ENCODE peak calls at places on chromosomes 4 and X, in seven cellular contexts. One of them, this sample, is unnamed.

GRCh38 chrX:72349190-72349589 is 43.5 kb upstream of the CITED1 start:
- DNase-seq in WTC11: no peak
- DNase-seq in stimulated activated CD8-positive, alpha-beta memory T cell treated with anti-CD3 and anti-CD28 coated beads, Interleukin-7, amount 100 ng/mL, for 4 hours: no peak
- DNase-seq in T1000: no peak
- DNase-seq in activated naive CD4-positive, alpha-beta T cell treated with anti-CD3 and anti-CD28 coated beads, Interleukin-2, amount 50 U/mL, for 72 hours: no peak
- DNase-seq in right atrium auricular region: no peak
- DNase-seq in ovary: no peak
- DNase-seq in this sample: no peak

GRCh38 chr4:10643600-10644425 is 40.8 kb downstream of the CLNK start:
- DNase-seq in T1000: no peak
- DNase-seq in stimulated activated CD8-positive, alpha-beta memory T cell treated with anti-CD3 and anti-CD28 coated beads, Interleukin-7, amount 100 ng/mL, for 4 hours: no peak
- DNase-seq in ovary: no peak
- DNase-seq in right atrium auricular region: no peak
- DNase-seq in WTC11: no peak
- DNase-seq in activated naive CD4-positive, alpha-beta T cell treated with anti-CD3 and anti-CD28 coated beads, Interleukin-2, amount 50 U/mL, for 72 hours: no peak
- DNase-seq in this sample: no peak

GRCh38 chr4:138111462-138112000 is 130.6 kb downstream of the SLC7A11 start:
- DNase-seq in T1000: no peak
- DNase-seq in right atrium auricular region: no peak
- DNase-seq in ovary: no peak
- DNase-seq in activated naive CD4-positive, alpha-beta T cell treated with anti-CD3 and anti-CD28 coated beads, Interleukin-2, amount 50 U/mL, for 72 hours: no peak
- DNase-seq in WTC11: peak
- DNase-seq in stimulated activated CD8-positive, alpha-beta memory T cell treated with anti-CD3 and anti-CD28 coated beads, Interleukin-7, amount 100 ng/mL, for 4 hours: no peak
- DNase-seq in this sample: no peak

GRCh38 chr4:37982736-37983135 is 22.5 kb downstream of the PTTG2 start:
- DNase-seq in WTC11: no peak
- DNase-seq in ovary: no peak
- DNase-seq in stimulated activated CD8-positive, alpha-beta memory T cell treated with anti-CD3 and anti-CD28 coated beads, Interleukin-7, amount 100 ng/mL, for 4 hours: no peak
- DNase-seq in T1000: no peak
- DNase-seq in activated naive CD4-positive, alpha-beta T cell treated with anti-CD3 and anti-CD28 coated beads, Interleukin-2, amount 50 U/mL, for 72 hours: no peak
- DNase-seq in right atrium auricular region: no peak
- DNase-seq in this sample: no peak

GRCh38 chrX:17459008-17459407 is 84.0 kb downstream of the NHS start:
- DNase-seq in ovary: peak
- DNase-seq in right atrium auricular region: no peak
- DNase-seq in stimulated activated CD8-positive, alpha-beta memory T cell treated with anti-CD3 and anti-CD28 coated beads, Interleukin-7, amount 100 ng/mL, for 4 hours: no peak
- DNase-seq in WTC11: no peak
- DNase-seq in activated naive CD4-positive, alpha-beta T cell treated with anti-CD3 and anti-CD28 coated beads, Interleukin-2, amount 50 U/mL, for 72 hours: no peak
- DNase-seq in T1000: no peak
- DNase-seq in this sample: no peak

GRCh38 chr4:149836546-149836945 is 20.9 kb upstream of the IQCM start:
- DNase-seq in WTC11: no peak
- DNase-seq in T1000: no peak
- DNase-seq in ovary: no peak
- DNase-seq in stimulated activated CD8-positive, alpha-beta memory T cell treated with anti-CD3 and anti-CD28 coated beads, Interleukin-7, amount 100 ng/mL, for 4 hours: no peak
- DNase-seq in activated naive CD4-positive, alpha-beta T cell treated with anti-CD3 and anti-CD28 coated beads, Interleukin-2, amount 50 U/mL, for 72 hours: no peak
- DNase-seq in right atrium auricular region: no peak
- DNase-seq in this sample: peak

GRCh38 chr4:123976285-123976684 is 579.7 kb downstream of the SPRY1 start:
- DNase-seq in WTC11: no peak
- DNase-seq in ovary: no peak
- DNase-seq in right atrium auricular region: no peak
- DNase-seq in activated naive CD4-positive, alpha-beta T cell treated with anti-CD3 and anti-CD28 coated beads, Interleukin-2, amount 50 U/mL, for 72 hours: no peak
- DNase-seq in stimulated activated CD8-positive, alpha-beta memory T cell treated with anti-CD3 and anti-CD28 coated beads, Interleukin-7, amount 100 ng/mL, for 4 hours: no peak
- DNase-seq in T1000: no peak
- DNase-seq in this sample: no peak

GRCh38 chrX:136754641-136755040 is 26.1 kb downstream of the ARHGEF6 start:
- DNase-seq in right atrium auricular region: no peak
- DNase-seq in stimulated activated CD8-positive, alpha-beta memory T cell treated with anti-CD3 and anti-CD28 coated beads, Interleukin-7, amount 100 ng/mL, for 4 hours: no peak
- DNase-seq in ovary: no peak
- DNase-seq in T1000: no peak
- DNase-seq in activated naive CD4-positive, alpha-beta T cell treated with anti-CD3 and anti-CD28 coated beads, Interleukin-2, amount 50 U/mL, for 72 hours: no peak
- DNase-seq in WTC11: no peak
- DNase-seq in this sample: no peak

GRCh38 chrX:54776987-54777672 is 20.9 kb downstream of the ITIH6 start:
- DNase-seq in WTC11: no peak
- DNase-seq in activated naive CD4-positive, alpha-beta T cell treated with anti-CD3 and anti-CD28 coated beads, Interleukin-2, amount 50 U/mL, for 72 hours: no peak
- DNase-seq in ovary: no peak
- DNase-seq in stimulated activated CD8-positive, alpha-beta memory T cell treated with anti-CD3 and anti-CD28 coated beads, Interleukin-7, amount 100 ng/mL, for 4 hours: no peak
- DNase-seq in T1000: no peak
- DNase-seq in right atrium auricular region: no peak
- DNase-seq in this sample: no peak

GRCh38 chrX:19875051-19875432 is 12.4 kb downstream of the SH3KBP1 start:
- DNase-seq in T1000: no peak
- DNase-seq in WTC11: no peak
- DNase-seq in activated naive CD4-positive, alpha-beta T cell treated with anti-CD3 and anti-CD28 coated beads, Interleukin-2, amount 50 U/mL, for 72 hours: no peak
- DNase-seq in ovary: no peak
- DNase-seq in right atrium auricular region: no peak
- DNase-seq in stimulated activated CD8-positive, alpha-beta memory T cell treated with anti-CD3 and anti-CD28 coated beads, Interleukin-7, amount 100 ng/mL, for 4 hours: no peak
- DNase-seq in this sample: no peak

GRCh38 chr4:173121044-173121685 is 47.4 kb upstream of the GALNT7 start:
- DNase-seq in WTC11: peak
- DNase-seq in ovary: no peak
- DNase-seq in right atrium auricular region: no peak
- DNase-seq in activated naive CD4-positive, alpha-beta T cell treated with anti-CD3 and anti-CD28 coated beads, Interleukin-2, amount 50 U/mL, for 72 hours: no peak
- DNase-seq in stimulated activated CD8-positive, alpha-beta memory T cell treated with anti-CD3 and anti-CD28 coated beads, Interleukin-7, amount 100 ng/mL, for 4 hours: no peak
- DNase-seq in T1000: no peak
- DNase-seq in this sample: no peak

GRCh38 chr4:10091531-10092181 is 24.9 kb downstream of the WDR1 start:
- DNase-seq in T1000: no peak
- DNase-seq in ovary: no peak
- DNase-seq in activated naive CD4-positive, alpha-beta T cell treated with anti-CD3 and anti-CD28 coated beads, Interleukin-2, amount 50 U/mL, for 72 hours: no peak
- DNase-seq in WTC11: no peak
- DNase-seq in right atrium auricular region: no peak
- DNase-seq in stimulated activated CD8-positive, alpha-beta memory T cell treated with anti-CD3 and anti-CD28 coated beads, Interleukin-7, amount 100 ng/mL, for 4 hours: no peak
- DNase-seq in this sample: no peak

GRCh38 chr4:82785248-82786003 is 13.2 kb downstream of the SCD5 start:
- DNase-seq in right atrium auricular region: peak
- DNase-seq in stimulated activated CD8-positive, alpha-beta memory T cell treated with anti-CD3 and anti-CD28 coated beads, Interleukin-7, amount 100 ng/mL, for 4 hours: no peak
- DNase-seq in activated naive CD4-positive, alpha-beta T cell treated with anti-CD3 and anti-CD28 coated beads, Interleukin-2, amount 50 U/mL, for 72 hours: no peak
- DNase-seq in ovary: no peak
- DNase-seq in T1000: no peak
- DNase-seq in WTC11: no peak
- DNase-seq in this sample: peak

GRCh38 chrX:45771560-45772340 is 571.1 kb upstream of the DIPK2B start:
- DNase-seq in right atrium auricular region: no peak
- DNase-seq in activated naive CD4-positive, alpha-beta T cell treated with anti-CD3 and anti-CD28 coated beads, Interleukin-2, amount 50 U/mL, for 72 hours: peak
- DNase-seq in T1000: no peak
- DNase-seq in stimulated activated CD8-positive, alpha-beta memory T cell treated with anti-CD3 and anti-CD28 coated beads, Interleukin-7, amount 100 ng/mL, for 4 hours: peak
- DNase-seq in ovary: no peak
- DNase-seq in WTC11: no peak
- DNase-seq in this sample: no peak

GRCh38 chrX:7115557-7115956 is 32.0 kb upstream of the STS start:
- DNase-seq in WTC11: no peak
- DNase-seq in activated naive CD4-positive, alpha-beta T cell treated with anti-CD3 and anti-CD28 coated beads, Interleukin-2, amount 50 U/mL, for 72 hours: no peak
- DNase-seq in ovary: peak
- DNase-seq in stimulated activated CD8-positive, alpha-beta memory T cell treated with anti-CD3 and anti-CD28 coated beads, Interleukin-7, amount 100 ng/mL, for 4 hours: no peak
- DNase-seq in right atrium auricular region: no peak
- DNase-seq in T1000: no peak
- DNase-seq in this sample: no peak

GRCh38 chr4:41571422-41571821 is 33.5 kb downstream of the LIMCH1 start:
- DNase-seq in stimulated activated CD8-positive, alpha-beta memory T cell treated with anti-CD3 and anti-CD28 coated beads, Interleukin-7, amount 100 ng/mL, for 4 hours: no peak
- DNase-seq in ovary: no peak
- DNase-seq in right atrium auricular region: no peak
- DNase-seq in WTC11: no peak
- DNase-seq in activated naive CD4-positive, alpha-beta T cell treated with anti-CD3 and anti-CD28 coated beads, Interleukin-2, amount 50 U/mL, for 72 hours: no peak
- DNase-seq in T1000: no peak
- DNase-seq in this sample: no peak

GRCh38 chr4:7254736-7255487 is 62.6 kb downstream of the SORCS2 start:
- DNase-seq in ovary: no peak
- DNase-seq in activated naive CD4-positive, alpha-beta T cell treated with anti-CD3 and anti-CD28 coated beads, Interleukin-2, amount 50 U/mL, for 72 hours: no peak
- DNase-seq in stimulated activated CD8-positive, alpha-beta memory T cell treated with anti-CD3 and anti-CD28 coated beads, Interleukin-7, amount 100 ng/mL, for 4 hours: no peak
- DNase-seq in T1000: no peak
- DNase-seq in right atrium auricular region: no peak
- DNase-seq in WTC11: no peak
- DNase-seq in this sample: no peak

GRCh38 chrX:110846071-110846470 is 50.5 kb upstream of the CHRDL1 start:
- DNase-seq in activated naive CD4-positive, alpha-beta T cell treated with anti-CD3 and anti-CD28 coated beads, Interleukin-2, amount 50 U/mL, for 72 hours: no peak
- DNase-seq in T1000: no peak
- DNase-seq in right atrium auricular region: no peak
- DNase-seq in WTC11: no peak
- DNase-seq in stimulated activated CD8-positive, alpha-beta memory T cell treated with anti-CD3 and anti-CD28 coated beads, Interleukin-7, amount 100 ng/mL, for 4 hours: no peak
- DNase-seq in ovary: no peak
- DNase-seq in this sample: peak

GRCh38 chr4:155973639-155974475 is 20.2 kb upstream of the CTSO start:
- DNase-seq in activated naive CD4-positive, alpha-beta T cell treated with anti-CD3 and anti-CD28 coated beads, Interleukin-2, amount 50 U/mL, for 72 hours: no peak
- DNase-seq in T1000: no peak
- DNase-seq in right atrium auricular region: no peak
- DNase-seq in ovary: no peak
- DNase-seq in WTC11: no peak
- DNase-seq in stimulated activated CD8-positive, alpha-beta memory T cell treated with anti-CD3 and anti-CD28 coated beads, Interleukin-7, amount 100 ng/mL, for 4 hours: no peak
- DNase-seq in this sample: no peak

GRCh38 chr4:69760455-69760854 is at the start of gene SULT1B1:
- DNase-seq in WTC11: no peak
- DNase-seq in stimulated activated CD8-positive, alpha-beta memory T cell treated with anti-CD3 and anti-CD28 coated beads, Interleukin-7, amount 100 ng/mL, for 4 hours: peak
- DNase-seq in right atrium auricular region: no peak
- DNase-seq in T1000: no peak
- DNase-seq in ovary: no peak
- DNase-seq in activated naive CD4-positive, alpha-beta T cell treated with anti-CD3 and anti-CD28 coated beads, Interleukin-2, amount 50 U/mL, for 72 hours: peak
- DNase-seq in this sample: no peak

GRCh38 chrX:106484233-106484632 is 127.5 kb upstream of the RADX start:
- DNase-seq in right atrium auricular region: no peak
- DNase-seq in T1000: no peak
- DNase-seq in stimulated activated CD8-positive, alpha-beta memory T cell treated with anti-CD3 and anti-CD28 coated beads, Interleukin-7, amount 100 ng/mL, for 4 hours: no peak
- DNase-seq in ovary: no peak
- DNase-seq in activated naive CD4-positive, alpha-beta T cell treated with anti-CD3 and anti-CD28 coated beads, Interleukin-2, amount 50 U/mL, for 72 hours: no peak
- DNase-seq in WTC11: no peak
- DNase-seq in this sample: no peak

GRCh38 chrX:71565634-71566033 is 12.6 kb upstream of the GCNA start:
- DNase-seq in right atrium auricular region: no peak
- DNase-seq in activated naive CD4-positive, alpha-beta T cell treated with anti-CD3 and anti-CD28 coated beads, Interleukin-2, amount 50 U/mL, for 72 hours: no peak
- DNase-seq in WTC11: no peak
- DNase-seq in stimulated activated CD8-positive, alpha-beta memory T cell treated with anti-CD3 and anti-CD28 coated beads, Interleukin-7, amount 100 ng/mL, for 4 hours: no peak
- DNase-seq in T1000: no peak
- DNase-seq in ovary: no peak
- DNase-seq in this sample: no peak

GRCh38 chr4:3408793-3409330 is 32.9 kb upstream of the HGFAC start:
- DNase-seq in right atrium auricular region: no peak
- DNase-seq in stimulated activated CD8-positive, alpha-beta memory T cell treated with anti-CD3 and anti-CD28 coated beads, Interleukin-7, amount 100 ng/mL, for 4 hours: no peak
- DNase-seq in ovary: no peak
- DNase-seq in activated naive CD4-positive, alpha-beta T cell treated with anti-CD3 and anti-CD28 coated beads, Interleukin-2, amount 50 U/mL, for 72 hours: peak
- DNase-seq in T1000: no peak
- DNase-seq in WTC11: no peak
- DNase-seq in this sample: no peak

GRCh38 chrX:154516655-154517100 is 646 bp upstream of the FAM3A start:
- DNase-seq in stimulated activated CD8-positive, alpha-beta memory T cell treated with anti-CD3 and anti-CD28 coated beads, Interleukin-7, amount 100 ng/mL, for 4 hours: no peak
- DNase-seq in activated naive CD4-positive, alpha-beta T cell treated with anti-CD3 and anti-CD28 coated beads, Interleukin-2, amount 50 U/mL, for 72 hours: no peak
- DNase-seq in WTC11: no peak
- DNase-seq in right atrium auricular region: no peak
- DNase-seq in T1000: no peak
- DNase-seq in ovary: peak
- DNase-seq in this sample: no peak

GRCh38 chrX:45669715-45670360 is 469.2 kb upstream of the DIPK2B start:
- DNase-seq in T1000: no peak
- DNase-seq in stimulated activated CD8-positive, alpha-beta memory T cell treated with anti-CD3 and anti-CD28 coated beads, Interleukin-7, amount 100 ng/mL, for 4 hours: no peak
- DNase-seq in WTC11: no peak
- DNase-seq in activated naive CD4-positive, alpha-beta T cell treated with anti-CD3 and anti-CD28 coated beads, Interleukin-2, amount 50 U/mL, for 72 hours: no peak
- DNase-seq in ovary: no peak
- DNase-seq in right atrium auricular region: no peak
- DNase-seq in this sample: no peak

This sample was measured in HS-5.